ENCODE peak calls at places on chromosomes 6 and 20, in six cellular contexts. One of them, this sample, is unnamed.

GRCh38 chr6:167553716-167554115 is 228.8 kb downstream of the TTLL2 start:
- DNase-seq in sigmoid colon: no peak
- DNase-seq in GM12878: no peak
- DNase-seq in stomach: no peak
- DNase-seq in K562: no peak
- DNase-seq in upper lobe of left lung: no peak
- DNase-seq in this sample: no peak

GRCh38 chr6:157981395-157982296 is at the start of gene SYNJ2:
- DNase-seq in sigmoid colon: peak
- DNase-seq in GM12878: no peak
- DNase-seq in stomach: peak
- DNase-seq in K562: peak
- DNase-seq in upper lobe of left lung: peak
- DNase-seq in this sample: peak

GRCh38 chr6:109523478-109523877 is 40.5 kb upstream of the ZBTB24 start:
- DNase-seq in sigmoid colon: no peak
- DNase-seq in GM12878: no peak
- DNase-seq in stomach: no peak
- DNase-seq in K562: no peak
- DNase-seq in upper lobe of left lung: no peak
- DNase-seq in this sample: no peak

GRCh38 chr20:19935842-19936241 is 81.3 kb upstream of the NAA20 start:
- DNase-seq in sigmoid colon: no peak
- DNase-seq in GM12878: no peak
- DNase-seq in stomach: peak
- DNase-seq in K562: no peak
- DNase-seq in upper lobe of left lung: peak
- DNase-seq in this sample: peak

GRCh38 chr20:61724376-61724775 is 341.3 kb downstream of the TAF4 start:
- DNase-seq in sigmoid colon: no peak
- DNase-seq in GM12878: no peak
- DNase-seq in stomach: no peak
- DNase-seq in K562: peak
- DNase-seq in upper lobe of left lung: no peak
- DNase-seq in this sample: no peak

GRCh38 chr6:32424584-32424983 is 15.1 kb upstream of the HLA-DRA start:
- DNase-seq in sigmoid colon: no peak
- DNase-seq in GM12878: no peak
- DNase-seq in stomach: no peak
- DNase-seq in K562: no peak
- DNase-seq in upper lobe of left lung: no peak
- DNase-seq in this sample: no peak

GRCh38 chr20:58021481-58021880 is 207.0 kb downstream of the ANKRD60 start:
- DNase-seq in sigmoid colon: peak
- DNase-seq in GM12878: no peak
- DNase-seq in stomach: no peak
- DNase-seq in K562: peak
- DNase-seq in upper lobe of left lung: no peak
- DNase-seq in this sample: no peak

GRCh38 chr6:126824226-126824625 is 294.2 kb upstream of the RSPO3 start:
- DNase-seq in sigmoid colon: no peak
- DNase-seq in GM12878: no peak
- DNase-seq in stomach: no peak
- DNase-seq in K562: no peak
- DNase-seq in upper lobe of left lung: no peak
- DNase-seq in this sample: no peak

GRCh38 chr6:126041516-126042447 is 55.4 kb downstream of the TRMT11 start:
- DNase-seq in sigmoid colon: no peak
- DNase-seq in GM12878: no peak
- DNase-seq in stomach: no peak
- DNase-seq in K562: no peak
- DNase-seq in upper lobe of left lung: no peak
- DNase-seq in this sample: no peak

GRCh38 chr6:159422041-159422984 is 253.1 kb downstream of the FNDC1 start:
- DNase-seq in sigmoid colon: no peak
- DNase-seq in GM12878: no peak
- DNase-seq in stomach: no peak
- DNase-seq in K562: no peak
- DNase-seq in upper lobe of left lung: no peak
- DNase-seq in this sample: no peak

GRCh38 chr6:8082954-8083858 is 19.0 kb upstream of the BLOC1S5 start:
- DNase-seq in sigmoid colon: no peak
- DNase-seq in GM12878: no peak
- DNase-seq in stomach: peak
- DNase-seq in K562: peak
- DNase-seq in upper lobe of left lung: no peak
- DNase-seq in this sample: no peak

GRCh38 chr6:118932421-118932820 is 2.5 kb downstream of the MCM9 start:
- DNase-seq in sigmoid colon: no peak
- DNase-seq in GM12878: no peak
- DNase-seq in stomach: no peak
- DNase-seq in K562: no peak
- DNase-seq in upper lobe of left lung: no peak
- DNase-seq in this sample: no peak

GRCh38 chr6:13239530-13240455 is 88.5 kb downstream of the TBC1D7 start:
- DNase-seq in sigmoid colon: no peak
- DNase-seq in GM12878: no peak
- DNase-seq in stomach: no peak
- DNase-seq in K562: no peak
- DNase-seq in upper lobe of left lung: no peak
- DNase-seq in this sample: no peak

GRCh38 chr6:160036790-160037206 is 67.9 kb downstream of the IGF2R start:
- DNase-seq in sigmoid colon: no peak
- DNase-seq in GM12878: no peak
- DNase-seq in stomach: no peak
- DNase-seq in K562: no peak
- DNase-seq in upper lobe of left lung: no peak
- DNase-seq in this sample: no peak

GRCh38 chr20:47352332-47353223 is 3.9 kb downstream of the ZMYND8 start:
- DNase-seq in sigmoid colon: no peak
- DNase-seq in GM12878: no peak
- DNase-seq in stomach: peak
- DNase-seq in K562: no peak
- DNase-seq in upper lobe of left lung: peak
- DNase-seq in this sample: peak

GRCh38 chr6:167115054-167115453 is 7.8 kb upstream of the CCR6 start:
- DNase-seq in sigmoid colon: no peak
- DNase-seq in GM12878: no peak
- DNase-seq in stomach: no peak
- DNase-seq in K562: no peak
- DNase-seq in upper lobe of left lung: no peak
- DNase-seq in this sample: no peak

GRCh38 chr6:48891308-48891707 is 571.7 kb downstream of the MMUT start:
- DNase-seq in sigmoid colon: no peak
- DNase-seq in GM12878: no peak
- DNase-seq in stomach: no peak
- DNase-seq in K562: no peak
- DNase-seq in upper lobe of left lung: no peak
- DNase-seq in this sample: no peak

GRCh38 chr20:46955601-46956556 is 61.2 kb downstream of the EYA2 start:
- DNase-seq in sigmoid colon: no peak
- DNase-seq in GM12878: no peak
- DNase-seq in stomach: no peak
- DNase-seq in K562: no peak
- DNase-seq in upper lobe of left lung: no peak
- DNase-seq in this sample: no peak

GRCh38 chr6:137661601-137662000 is 167.4 kb upstream of the OLIG3 start:
- DNase-seq in sigmoid colon: no peak
- DNase-seq in GM12878: no peak
- DNase-seq in stomach: no peak
- DNase-seq in K562: peak
- DNase-seq in upper lobe of left lung: peak
- DNase-seq in this sample: no peak

GRCh38 chr6:112877134-112878100 is 530.3 kb downstream of the RFPL4B start:
- DNase-seq in sigmoid colon: no peak
- DNase-seq in GM12878: no peak
- DNase-seq in stomach: no peak
- DNase-seq in K562: no peak
- DNase-seq in upper lobe of left lung: no peak
- DNase-seq in this sample: no peak

GRCh38 chr6:143337201-143337949 is 113.1 kb downstream of the ADAT2 start:
- DNase-seq in sigmoid colon: no peak
- DNase-seq in GM12878: no peak
- DNase-seq in stomach: peak
- DNase-seq in K562: peak
- DNase-seq in upper lobe of left lung: no peak
- DNase-seq in this sample: peak

GRCh38 chr6:35401514-35401913 is 50.6 kb upstream of the FANCE start:
- DNase-seq in sigmoid colon: no peak
- DNase-seq in GM12878: no peak
- DNase-seq in stomach: peak
- DNase-seq in K562: no peak
- DNase-seq in upper lobe of left lung: peak
- DNase-seq in this sample: no peak

GRCh38 chr6:31057426-31058003 is 47.2 kb downstream of the MUC22 start:
- DNase-seq in sigmoid colon: no peak
- DNase-seq in GM12878: no peak
- DNase-seq in stomach: no peak
- DNase-seq in K562: no peak
- DNase-seq in upper lobe of left lung: no peak
- DNase-seq in this sample: no peak

GRCh38 chr6:139159016-139159415 is 24.1 kb downstream of the HECA start:
- DNase-seq in sigmoid colon: no peak
- DNase-seq in GM12878: no peak
- DNase-seq in stomach: no peak
- DNase-seq in K562: no peak
- DNase-seq in upper lobe of left lung: no peak
- DNase-seq in this sample: no peak

GRCh38 chr6:139154885-139155547 is 20.1 kb downstream of the HECA start:
- DNase-seq in sigmoid colon: no peak
- DNase-seq in GM12878: no peak
- DNase-seq in stomach: no peak
- DNase-seq in K562: no peak
- DNase-seq in upper lobe of left lung: no peak
- DNase-seq in this sample: no peak

GRCh38 chr6:139153876-139154275 is 19.0 kb downstream of the HECA start:
- DNase-seq in sigmoid colon: no peak
- DNase-seq in GM12878: no peak
- DNase-seq in stomach: no peak
- DNase-seq in K562: no peak
- DNase-seq in upper lobe of left lung: no peak
- DNase-seq in this sample: no peak

GRCh38 chr6:139156102-139156501 is 21.2 kb downstream of the HECA start:
- DNase-seq in sigmoid colon: no peak
- DNase-seq in GM12878: no peak
- DNase-seq in stomach: no peak
- DNase-seq in K562: no peak
- DNase-seq in upper lobe of left lung: no peak
- DNase-seq in this sample: no peak

GRCh38 chr6:139156571-139156970 is 21.7 kb downstream of the HECA start:
- DNase-seq in sigmoid colon: no peak
- DNase-seq in GM12878: no peak
- DNase-seq in stomach: no peak
- DNase-seq in K562: no peak
- DNase-seq in upper lobe of left lung: no peak
- DNase-seq in this sample: no peak
- H3K4me3 ChIP-seq in sigmoid colon: no peak
- H3K4me3 ChIP-seq in GM12878: no peak
- H3K4me3 ChIP-seq in stomach: no peak
- H3K4me3 ChIP-seq in K562: no peak
- H3K4me3 ChIP-seq in upper lobe of left lung: no peak
- H3K4me3 ChIP-seq in this sample: no peak

GRCh38 chr6:81752969-81753708 is 658 bp upstream of the TENT5A start:
- DNase-seq in sigmoid colon: peak
- DNase-seq in GM12878: no peak
- DNase-seq in stomach: peak
- DNase-seq in K562: peak
- DNase-seq in upper lobe of left lung: peak
- DNase-seq in this sample: peak
- TF ChIP-seq POLR2AphosphoS5 in sigmoid colon: peak
- TF ChIP-seq POLR2AphosphoS5 in GM12878: no peak
- TF ChIP-seq POLR2AphosphoS5 in stomach: peak
- TF ChIP-seq POLR2AphosphoS5 in K562: no peak
- TF ChIP-seq POLR2AphosphoS5 in upper lobe of left lung: peak
- TF ChIP-seq POLR2AphosphoS5 in this sample: peak

GRCh38 chr20:50540620-50541605 is 30.7 kb downstream of the PTPN1 start:
- DNase-seq in sigmoid colon: no peak
- DNase-seq in GM12878: no peak
- DNase-seq in stomach: no peak
- DNase-seq in K562: no peak
- DNase-seq in upper lobe of left lung: peak
- DNase-seq in this sample: no peak
- TF ChIP-seq EP300 in sigmoid colon: no peak
- TF ChIP-seq EP300 in GM12878: no peak
- TF ChIP-seq EP300 in stomach: no peak
- TF ChIP-seq EP300 in K562: no peak
- TF ChIP-seq EP300 in upper lobe of left lung: peak
- TF ChIP-seq EP300 in this sample: no peak

GRCh38 chr6:151082079-151082478 is 157.7 kb upstream of the AKAP12 start:
- DNase-seq in sigmoid colon: no peak
- DNase-seq in GM12878: no peak
- DNase-seq in stomach: no peak
- DNase-seq in K562: no peak
- DNase-seq in upper lobe of left lung: no peak
- DNase-seq in this sample: no peak
- H3K4me3 ChIP-seq in sigmoid colon: no peak
- H3K4me3 ChIP-seq in GM12878: no peak
- H3K4me3 ChIP-seq in stomach: no peak
- H3K4me3 ChIP-seq in K562: no peak
- H3K4me3 ChIP-seq in upper lobe of left lung: no peak
- H3K4me3 ChIP-seq in this sample: no peak